ENCODE peak calls at places on chromosomes 4 and X, in eight cellular contexts. B is caudate nucleus; S is endothelial cell; T is hepatic stellate cell; F is left lobe of liver; U is GM23248; C is C1 segment of cervical spinal cord; E is activated naive CD8-positive, alpha-beta T cell treated with anti-CD3 and anti-CD28 coated beads, Interleukin-2, amount 50 U/mL, for 24 hours. W is an unnamed sample.
A peak's percentile ranks its signal among the peaks of the same experiment; 100 is the strongest.

GRCh38 chr4:87117051-87117729 is 103.2 kb downstream of the KLHL8 start:
- DNase-seq in B (no peak), S (no peak), T (no peak), F (no peak), U (no peak), C (no peak), E (no peak), W (no peak)

GRCh38 chrX:16466640-16467432 is 183.1 kb upstream of the S100G start:
- DNase-seq in B (no peak), S (no peak), T (no peak), F (no peak), U (peak; percentile 60), C (no peak), E (no peak), W (peak; percentile 49)

GRCh38 chrX:48897157-48897620 is 379 bp downstream of the TIMM17B start:
- DNase-seq in B (peak; percentile 42), S (peak; percentile 70), T (peak; percentile 60), F (peak; percentile 81), U (peak; percentile 84), C (peak; percentile 43), E (peak; percentile 68), W (peak; percentile 41)

GRCh38 chrX:19629541-19629940 is 114.2 kb upstream of the MAP3K15 start:
- DNase-seq in B (no peak), S (no peak), T (no peak), F (no peak), U (no peak), C (no peak), E (no peak), W (no peak)

GRCh38 chr4:184473515-184474260 is 662 bp downstream of the IRF2 start:
- DNase-seq in B (peak; percentile 47), S (peak; percentile 48), T (peak; percentile 45), F (peak; percentile 58), U (peak; percentile 70), C (no peak), E (peak; percentile 50), W (peak; percentile 38)

GRCh38 chr4:138437263-138437851 is 195.2 kb upstream of the SLC7A11 start:
- DNase-seq in B (no peak), S (no peak), T (no peak), F (no peak), U (no peak), C (no peak), E (no peak), W (no peak)

GRCh38 chrX:45710081-45710801 is 509.6 kb upstream of the DIPK2B start:
- DNase-seq in B (no peak), S (no peak), T (peak; percentile 44), F (no peak), U (peak; percentile 90), C (no peak), E (peak; percentile 49), W (peak; percentile 4)

GRCh38 chr4:27082786-27083185 is 222.1 kb downstream of the STIM2 start:
- DNase-seq in B (no peak), S (no peak), T (no peak), F (no peak), U (no peak), C (no peak), E (no peak), W (no peak)

GRCh38 chr4:5773271-5773555 is 62.2 kb downstream of the EVC start:
- DNase-seq in B (no peak), S (no peak), T (no peak), F (peak; percentile 11), U (peak; percentile 57), C (no peak), E (no peak), W (no peak)

GRCh38 chr4:53012738-53013137 is 150.6 kb downstream of the RASL11B start:
- DNase-seq in B (no peak), S (no peak), T (no peak), F (no peak), U (peak; percentile 47), C (no peak), E (no peak), W (no peak)

GRCh38 chr4:6942238-6942800 is 32.7 kb downstream of the TBC1D14 start:
- DNase-seq in B (no peak), S (no peak), T (peak; percentile 94), F (no peak), U (peak; percentile 98), C (no peak), E (no peak), W (peak; percentile 81)

W was measured in HTR-8/SVneo.